ENCODE peak calls at places on chromosomes 7 and 10, in nine cellular contexts. P, E, S, G, F, L, J, Z and A are unnamed samples.

GRCh38 chr7:139916717-139917395 is 87.8 kb downstream of the TBXAS1 start:
- DNase-seq in P (no peak), E (no peak), S (no peak), G (no peak), F (no peak), L (no peak), J (peak; percentile 78), Z (no peak), A (no peak)

GRCh38 chr10:13528138-13528874 is 508 bp downstream of the BEND7 start:
- DNase-seq in P (no peak), E (no peak), S (no peak), G (peak; percentile 23), F (no peak), L (no peak), J (peak; percentile 23), Z (no peak), A (no peak)

GRCh38 chr10:9294132-9294663 is 1239.7 kb downstream of the GATA3 start:
- DNase-seq in P (no peak), E (no peak), S (no peak), G (peak; percentile 4), F (no peak), L (no peak), J (no peak), Z (no peak), A (no peak)

GRCh38 chr10:3774814-3775670 is 10.0 kb downstream of the KLF6 start:
- DNase-seq in P (no peak), E (peak; percentile 85), S (no peak), G (no peak), F (no peak), L (no peak), J (no peak), Z (no peak), A (peak; percentile 92)

GRCh38 chr7:22853138-22853537 is 30.5 kb upstream of the TOMM7 start:
- DNase-seq in P (no peak), E (no peak), S (no peak), G (no peak), F (no peak), L (no peak), J (no peak), Z (no peak), A (no peak)

GRCh38 chr10:68871105-68871711 is 29.9 kb upstream of the DDX50 start:
- DNase-seq in P (no peak), E (no peak), S (no peak), G (no peak), F (peak; percentile 17), L (no peak), J (no peak), Z (no peak), A (peak; percentile 52)

GRCh38 chr7:23247602-23248335 is 1.2 kb downstream of the GPNMB start:
- DNase-seq in P (no peak), E (no peak), S (no peak), G (peak; percentile 29), F (no peak), L (no peak), J (peak; percentile 55), Z (no peak), A (no peak)

GRCh38 chr7:2299853-2300512 is 14.3 kb downstream of the SNX8 start:
- DNase-seq in P (no peak), E (no peak), S (no peak), G (no peak), F (no peak), L (no peak), J (no peak), Z (no peak), A (no peak)